ENCODE peak calls at places on chromosomes 7 and 10, in four cellular contexts. E is K562, R is GM12878, W is HepG2. K is an unnamed sample.

GRCh38 chr7:32059289-32060045 is 10.7 kb downstream of the PDE1C start:
- DNase-seq in E (no peak), R (no peak), W (no peak), K (peak)

GRCh38 chr7:151243411-151244155 is 4.9 kb downstream of the SMARCD3 start:
- DNase-seq in E (no peak), R (no peak), W (no peak), K (no peak)

GRCh38 chr7:155885162-155886160 is 73.2 kb upstream of the SHH start:
- DNase-seq in E (no peak), R (no peak), W (no peak), K (no peak)

GRCh38 chr7:17129218-17129617 is 169.2 kb upstream of the AHR start:
- DNase-seq in E (no peak), R (no peak), W (no peak), K (no peak)

GRCh38 chr7:115005241-115005640 is 83.3 kb downstream of the MDFIC start:
- DNase-seq in E (no peak), R (no peak), W (no peak), K (no peak)

GRCh38 chr10:33335800-33336605 is 1.5 kb upstream of the NRP1 start:
- DNase-seq in E (no peak), R (no peak), W (no peak), K (peak)

GRCh38 chr7:79176859-79177477 is 276.5 kb downstream of the MAGI2 start:
- DNase-seq in E (no peak), R (no peak), W (peak), K (peak)

GRCh38 chr10:104273291-104273690 is 4.3 kb downstream of the GSTO2 start:
- DNase-seq in E (no peak), R (no peak), W (no peak), K (no peak)

GRCh38 chr10:13386021-13386420 is 37.9 kb upstream of the SEPHS1 start:
- DNase-seq in E (no peak), R (no peak), W (no peak), K (no peak)

GRCh38 chr10:13388478-13388877 is 40.4 kb upstream of the SEPHS1 start:
- DNase-seq in E (no peak), R (no peak), W (no peak), K (no peak)

DNA sequence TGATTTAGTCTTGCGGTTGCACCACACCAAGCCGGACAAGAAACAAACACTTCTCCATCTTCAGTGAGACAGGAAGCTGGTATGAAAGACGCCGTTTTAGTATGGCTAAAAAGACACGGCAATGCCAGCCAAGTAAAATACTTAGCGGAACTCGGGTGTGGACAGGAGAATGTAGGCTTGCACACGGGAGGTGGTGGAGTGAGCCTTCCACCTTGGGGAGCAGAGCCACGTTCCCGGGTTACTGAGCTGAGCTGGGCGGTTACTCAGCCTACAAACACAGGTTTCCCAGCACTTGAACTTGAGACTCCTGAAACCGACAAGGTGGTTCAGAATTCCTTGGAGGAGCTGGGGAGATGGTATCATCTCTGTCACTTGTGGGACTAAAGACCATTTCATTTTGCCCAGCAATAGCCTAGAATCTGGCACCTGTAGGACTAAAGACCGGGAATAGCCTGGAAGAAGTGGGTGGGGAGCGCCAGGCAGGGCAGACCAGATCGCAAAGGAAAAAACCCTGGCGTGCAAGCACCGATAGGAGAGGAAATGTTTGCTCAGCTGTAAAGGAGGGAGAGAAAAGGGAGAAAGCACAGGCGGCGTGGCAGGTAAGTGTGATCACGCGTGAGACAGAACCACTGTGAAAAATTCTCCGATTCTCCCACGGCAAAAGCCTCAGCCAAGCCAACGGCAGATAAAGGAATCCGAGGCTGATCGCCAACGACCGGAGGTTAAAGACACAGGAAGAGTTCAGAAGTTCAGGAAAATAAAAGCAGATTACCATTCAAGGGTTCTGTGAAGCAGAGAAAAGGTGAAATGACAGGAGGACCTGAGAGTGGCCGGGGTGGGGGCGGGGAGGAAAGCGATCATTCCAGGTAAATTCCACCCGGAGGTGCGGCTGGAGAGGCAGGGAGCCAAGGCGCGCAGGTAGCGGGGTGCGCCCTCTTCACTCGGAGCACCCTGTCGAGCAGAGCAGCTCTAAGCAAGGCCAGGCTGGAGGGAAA is 35.0 kb upstream of the SEPHS1 start:
- DNase-seq in E (peak), R (no peak), W (no peak), K (peak)
- TF ChIP-seq EZH2 in E (no peak), R (no peak), W (peak), K (no peak)

GRCh38 chr7:63117-63480 is 129.3 kb upstream of the FAM20C start:
- DNase-seq in E (no peak), R (no peak), W (no peak), K (no peak)
- TF ChIP-seq JUNB in E (no peak), R (no peak), W (no peak), K (no peak)

GRCh38 chr7:26376208-26376917 is 84.7 kb downstream of the SNX10 start:
- DNase-seq in E (no peak), R (no peak), W (peak), K (peak)
- TF ChIP-seq EZH2 in E (no peak), R (no peak), W (no peak), K (no peak)

DNA sequence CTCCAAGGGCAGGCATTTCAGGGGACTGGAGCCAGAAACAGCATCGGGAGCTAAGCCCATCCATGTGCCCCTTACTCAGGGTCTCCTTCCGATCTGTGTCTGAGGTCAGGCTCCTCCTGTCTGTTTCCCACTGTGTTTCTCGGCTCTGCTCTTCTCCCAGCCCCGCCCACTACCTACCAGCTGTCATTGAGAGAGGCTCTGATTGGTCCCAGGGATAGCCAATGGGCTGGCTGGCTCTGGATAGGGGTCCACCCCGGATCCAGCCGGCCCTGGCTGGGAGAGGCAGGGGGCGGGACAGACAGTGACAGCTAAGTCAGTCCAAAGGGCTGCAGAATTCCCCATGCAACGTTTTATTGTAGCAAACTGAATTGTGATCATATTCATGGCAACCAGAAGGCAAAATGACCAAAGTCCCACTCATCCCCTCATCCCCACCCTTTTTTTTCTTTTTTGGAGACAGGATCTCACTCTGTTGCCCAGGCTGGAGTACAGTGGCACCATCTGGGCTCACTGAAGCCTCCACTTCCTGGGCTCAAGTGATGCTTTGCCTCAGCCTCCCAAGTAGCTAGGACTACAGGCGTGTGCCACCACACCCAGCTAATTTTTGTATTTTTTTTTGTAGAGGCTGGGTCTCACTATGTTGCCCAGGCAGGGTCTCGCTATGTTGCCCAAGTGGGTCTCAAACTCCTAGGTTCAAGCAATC is 76.3 kb downstream of the CLIP2 start:
- DNase-seq in E (peak), R (no peak), W (peak), K (peak)
- TF ChIP-seq JUNB in E (no peak), R (no peak), W (no peak), K (no peak)

GRCh38 chr10:6202098-6202683 is 541 bp upstream of the PFKFB3 start:
- DNase-seq in E (peak), R (no peak), W (no peak), K (peak)

GRCh38 chr10:6202684-6203330 is at the start of gene PFKFB3:
- DNase-seq in E (peak), R (peak), W (peak), K (peak)

GRCh38 chr10:6200588-6201510 is 1.9 kb upstream of the PFKFB3 start:
- DNase-seq in E (peak), R (no peak), W (peak), K (peak)

GRCh38 chr10:6203331-6204062 is 765 bp downstream of the PFKFB3 start:
- DNase-seq in E (peak), R (no peak), W (no peak), K (peak)

DNA sequence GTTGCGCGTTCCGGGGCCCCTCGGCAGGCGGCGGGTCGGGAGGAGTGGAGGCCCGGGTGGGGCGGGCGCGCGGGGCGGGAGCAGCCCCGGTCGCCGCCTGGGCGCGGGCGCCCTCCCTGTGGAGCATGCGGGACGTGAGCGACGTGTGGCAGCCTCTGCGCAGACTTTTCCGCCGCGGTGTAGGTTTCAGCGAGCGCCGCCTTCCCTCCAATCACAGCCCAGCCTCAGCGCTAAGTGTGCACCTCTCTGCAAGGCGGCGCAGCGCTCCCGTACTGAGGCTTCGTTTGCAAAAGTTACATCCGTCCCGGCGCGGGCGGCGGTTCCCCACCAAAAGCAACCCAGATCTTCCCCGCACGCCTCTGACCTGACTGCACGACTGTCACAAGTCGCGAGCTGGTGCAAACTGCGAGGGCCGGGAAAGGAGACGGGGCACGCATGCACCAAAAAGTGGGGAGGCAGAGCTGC is 1.2 kb upstream of the PFKFB3 start:
- DNase-seq in E (peak), R (peak), W (peak), K (peak)
- TF ChIP-seq EZH2 in E (no peak), R (no peak), W (no peak), K (peak)

GRCh38 chr10:89944138-89944537 is 242.7 kb downstream of the KIF20B start:
- DNase-seq in E (no peak), R (no peak), W (no peak), K (no peak)

GRCh38 chr10:89942217-89942616 is 240.8 kb downstream of the KIF20B start:
- DNase-seq in E (no peak), R (no peak), W (no peak), K (no peak)

GRCh38 chr10:89946106-89946505 is 244.7 kb downstream of the KIF20B start:
- DNase-seq in E (no peak), R (no peak), W (no peak), K (no peak)
- TF ChIP-seq JUNB in E (no peak), R (no peak), W (no peak), K (no peak)

GRCh38 chr7:8443871-8444756 is 10.7 kb downstream of the NXPH1 start:
- DNase-seq in E (no peak), R (no peak), W (no peak), K (peak)
- TF ChIP-seq EZH2 in E (no peak), R (no peak), W (no peak), K (peak)

DNA sequence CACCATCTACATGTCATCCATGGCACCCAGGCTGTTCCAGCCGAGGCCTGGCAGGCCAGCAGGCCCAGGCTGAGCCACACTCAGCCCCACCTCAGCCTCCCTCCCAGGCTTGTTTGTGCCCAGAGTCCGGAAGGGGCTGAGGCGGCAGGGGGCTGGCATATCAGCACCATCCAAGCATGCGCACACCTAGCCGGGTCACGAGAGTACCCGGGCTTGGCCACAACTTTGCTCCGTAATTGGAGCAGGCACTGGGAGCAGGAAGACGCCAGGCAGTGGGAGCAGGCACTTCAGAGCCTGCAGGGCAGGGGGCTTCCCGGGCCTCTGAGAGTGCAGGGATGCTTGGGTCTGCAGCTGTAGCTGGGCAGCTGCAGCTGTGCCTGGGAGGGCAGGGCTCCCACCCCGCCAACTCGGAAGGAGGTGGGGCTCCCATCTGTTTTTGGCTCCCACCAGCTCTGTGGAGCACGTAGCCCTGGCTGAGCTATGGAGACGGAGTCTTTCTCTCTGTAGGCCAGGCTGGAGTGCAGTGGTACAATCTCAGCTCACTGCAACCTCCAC is 15.2 kb upstream of the TSPAN15 start:
- DNase-seq in E (no peak), R (no peak), W (no peak), K (no peak)
- TF ChIP-seq JUNB in E (no peak), R (no peak), W (no peak), K (no peak)